ENCODE peak calls at places on chromosome 9, in ten cellular contexts. N, C, X, S, B, A, E, I, J and T are unnamed samples.

GRCh38 chr9:95143591-95144561 is 173.6 kb downstream of the FANCC start:
- DNase-seq in J (peak; percentile 80), B (no peak), N (peak; percentile 54), I (peak; percentile 60), E (no peak), C (peak; percentile 95), X (peak; percentile 75), A (peak; percentile 93), S (peak; percentile 74), T (peak; percentile 81)

GRCh38 chr9:97276310-97276852 is 31.1 kb upstream of the CCDC180 start:
- DNase-seq in J (no peak), B (no peak), X (no peak), E (no peak), A (no peak), I (no peak), N (no peak), S (no peak), C (no peak), T (no peak)

GRCh38 chr9:94139672-94140417 is 55.6 kb downstream of the PTPDC1 start:
- DNase-seq in E (peak; percentile 61), X (peak; percentile 90), B (no peak), A (peak; percentile 93), J (peak; percentile 90), C (peak; percentile 94), S (peak; percentile 93), I (peak; percentile 95), N (peak; percentile 75), T (peak; percentile 99)

GRCh38 chr9:41229408-41230401 is 40.6 kb upstream of the ZNG1F start:
- DNase-seq in B (peak; percentile 48), S (no peak), E (peak; percentile 8), N (peak; percentile 51), A (no peak), C (no peak), I (peak; percentile 15), J (peak; percentile 31), X (no peak), T (peak; percentile 15)

GRCh38 chr9:114382951-114383865 is 4.6 kb downstream of the AKNA start:
- DNase-seq in E (no peak), J (peak; percentile 64), B (peak; percentile 68), A (peak; percentile 52), C (peak; percentile 60), N (no peak), X (peak; percentile 70), I (no peak), S (no peak), T (no peak)

GRCh38 chr9:78121488-78121887 is 89.9 kb upstream of the GNAQ start:
- DNase-seq in S (peak; percentile 23), J (peak; percentile 38), B (no peak), E (peak; percentile 32), C (peak; percentile 44), I (peak; percentile 20), N (peak; percentile 83), X (peak; percentile 44), A (peak; percentile 60), T (peak; percentile 81)

GRCh38 chr9:105661011-105661410 is 1.2 kb upstream of the TAL2 start:
- DNase-seq in N (no peak), A (no peak), I (no peak), B (no peak), J (no peak), X (no peak), E (no peak), S (no peak), C (no peak), T (no peak)

GRCh38 chr9:137312852-137313325 is 10.8 kb upstream of the NRARP start:
- DNase-seq in X (no peak), N (no peak), J (no peak), S (no peak), A (no peak), E (no peak), B (no peak), C (no peak), I (no peak), T (no peak)

GRCh38 chr9:108634164-108634563 is 221.6 kb downstream of the ACTL7B start:
- DNase-seq in S (peak; percentile 53), B (no peak), C (no peak), E (no peak), N (no peak), I (no peak), X (no peak), J (no peak), A (no peak), T (peak; percentile 16)

GRCh38 chr9:34647084-34647403 is 569 bp downstream of the GALT start:
- DNase-seq in I (no peak), B (no peak), A (no peak), N (no peak), S (no peak), X (no peak), J (no peak), E (no peak), C (no peak), T (no peak)

GRCh38 chr9:105088088-105088487 is 156.4 kb upstream of the SLC44A1 start:
- DNase-seq in N (no peak), J (no peak), X (no peak), E (no peak), S (no peak), A (no peak), C (no peak), B (no peak), I (no peak), T (no peak)

GRCh38 chr9:111910428-111910827 is 13.8 kb downstream of the UGCG start:
- DNase-seq in X (no peak), B (no peak), N (no peak), A (no peak), E (no peak), S (no peak), C (no peak), I (no peak), J (no peak), T (no peak)

GRCh38 chr9:134935056-134936020 is 17.6 kb upstream of the FCN1 start:
- DNase-seq in J (no peak), B (no peak), C (no peak), N (peak; percentile 33), E (no peak), I (no peak), A (peak; percentile 15), X (no peak), S (no peak), T (no peak)

GRCh38 chr9:74557577-74557976 is 60.4 kb downstream of the RORB start:
- DNase-seq in X (no peak), N (no peak), B (no peak), J (no peak), I (no peak), S (no peak), C (no peak), E (no peak), A (no peak), T (no peak)
- H3K4me3 ChIP-seq in X (no peak overlapping the region), N (no peak overlapping the region), B (no peak overlapping the region), J (no peak overlapping the region), I (no peak overlapping the region), S (no peak overlapping the region), C (no peak overlapping the region), E (no peak overlapping the region), A (no peak overlapping the region), T (no peak overlapping the region)

DNA sequence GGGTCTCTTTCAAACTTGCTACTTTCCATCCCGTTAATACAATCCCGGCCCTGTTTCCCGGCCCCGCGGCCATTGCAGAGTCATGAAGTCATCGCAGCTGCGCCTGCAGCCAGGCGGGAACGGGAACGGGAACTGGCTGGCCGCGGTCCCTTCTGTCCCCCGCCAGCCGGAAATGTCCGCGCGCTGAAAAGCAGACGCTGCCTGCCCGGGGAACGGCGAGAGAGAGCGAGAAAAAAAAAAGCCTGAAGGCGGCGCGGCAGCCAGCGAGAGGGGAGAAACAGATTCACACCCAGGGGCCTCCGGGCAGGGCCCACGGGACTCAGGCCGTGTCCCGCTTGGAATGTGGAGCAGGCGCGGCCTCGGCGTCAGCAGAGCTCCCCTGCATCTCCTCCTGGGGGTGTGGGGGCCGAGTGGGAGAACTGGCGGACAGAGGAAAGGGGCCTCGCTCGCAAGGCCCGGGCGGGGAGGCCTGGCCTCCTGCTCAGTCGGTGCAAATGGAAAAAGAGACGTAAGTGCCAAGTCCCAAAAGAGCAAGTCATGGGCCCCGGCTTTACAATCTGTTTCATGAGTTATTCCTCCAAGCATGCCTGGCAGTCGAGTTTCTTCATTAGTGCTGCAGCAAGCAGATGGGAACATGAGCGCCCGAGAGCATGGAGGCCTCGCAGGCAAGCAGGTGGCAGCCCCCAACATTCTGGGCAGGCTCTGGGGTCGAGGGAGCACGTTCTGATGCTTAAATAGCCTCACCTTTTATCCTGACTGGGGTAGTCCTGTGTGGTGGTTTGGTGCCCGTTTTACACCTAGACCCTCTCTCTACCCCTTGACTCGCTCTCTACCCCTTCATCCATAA is 201.3 kb upstream of the GAS1 start:
- DNase-seq in E (peak; percentile 7), B (no peak), X (peak; percentile 88), A (peak; percentile 92), J (peak; percentile 89), I (no peak), S (no peak), N (peak; percentile 70), C (peak; percentile 86), T (peak; percentile 77)
- TF ChIP-seq CTCF in E (no peak), B (no peak), X (peak; percentile 30), A (no peak), J (peak; percentile 6), I (peak; percentile 2), S (no peak), N (no peak), C (peak; percentile 6), T (peak; percentile 37)

DNA sequence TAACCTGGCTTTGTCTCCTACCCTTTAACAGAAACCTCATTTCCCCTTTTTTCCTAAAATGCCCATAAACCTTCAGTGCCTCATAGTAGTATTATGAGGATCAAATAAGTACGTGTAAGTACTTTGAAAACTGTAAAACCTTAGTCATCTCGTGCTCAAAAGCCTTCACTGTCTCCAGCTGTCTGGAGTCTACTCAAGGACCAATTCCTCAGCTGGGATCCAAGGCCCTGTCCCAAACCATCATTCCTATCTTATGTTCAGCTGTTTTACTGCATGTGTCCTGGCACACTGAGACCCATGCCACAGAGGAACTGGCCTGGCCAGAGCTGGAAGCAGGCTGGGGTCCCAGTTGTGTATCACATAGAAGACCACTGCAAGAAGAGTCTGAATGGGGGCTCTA is 15.9 kb downstream of the ADAMTSL1 start:
- DNase-seq in N (no peak), J (no peak), A (no peak), S (peak; percentile 77), I (no peak), C (no peak), X (no peak), B (no peak), E (no peak), T (peak; percentile 35)
- H3K4me3 ChIP-seq in N (no peak overlapping the region), J (no peak overlapping the region), A (no peak overlapping the region), S (no peak overlapping the region), I (peak overlapping the region; percentile 47), C (no peak overlapping the region), X (no peak overlapping the region), B (no peak overlapping the region), E (no peak overlapping the region), T (no peak overlapping the region)

GRCh38 chr9:82498918-82499317 is 510.3 kb downstream of the SPATA31D1 start:
- DNase-seq in A (no peak), C (no peak), N (no peak), B (no peak), I (no peak), S (no peak), E (no peak), X (peak; percentile 9), J (no peak), T (peak; percentile 54)

GRCh38 chr9:82499337-82499736 is 510.8 kb downstream of the SPATA31D1 start:
- DNase-seq in I (no peak), J (no peak), C (no peak), X (no peak), B (no peak), E (no peak), N (no peak), A (no peak), S (no peak), T (peak; percentile 2)

DNA sequence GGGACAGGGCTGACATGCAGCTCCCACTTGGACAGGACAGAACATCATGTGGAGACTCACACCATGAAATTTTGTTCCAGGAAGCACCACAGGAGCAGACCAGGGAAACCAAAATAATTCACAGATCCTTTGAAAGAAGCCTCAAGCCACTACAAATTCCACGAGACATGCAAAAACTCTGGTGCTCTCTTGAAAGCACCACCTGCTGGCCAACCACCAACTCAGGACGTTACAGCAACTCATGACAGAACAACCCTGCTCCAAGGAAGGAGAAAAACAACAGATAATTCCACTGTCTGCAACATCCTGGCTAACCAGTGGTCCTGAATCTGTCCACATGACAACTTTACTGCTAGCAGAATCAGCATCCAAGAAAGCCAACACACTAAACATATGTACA is 516.0 kb downstream of the SPATA31D1 start:
- DNase-seq in N (no peak), S (no peak), A (no peak), X (no peak), E (no peak), J (no peak), B (no peak), C (no peak), I (no peak), T (peak; percentile 7)
- TF ChIP-seq CTCF in N (no peak), S (no peak), A (no peak), X (no peak), E (no peak), J (no peak), B (no peak), C (no peak), I (no peak), T (peak; percentile 21)